ENCODE peak calls at places on chromosomes 6 and 20, in five cellular contexts. I, P, S, Z and V are unnamed samples.

GRCh38 chr20:40687384-40688128 is 1.5 kb downstream of the MAFB start:
- DNase-seq in Z (peak; percentile 67), I (no peak), S (peak; percentile 35), P (no peak), V (peak; percentile 16)

GRCh38 chr6:1311400-1312192 is at the start of gene FOXQ1:
- DNase-seq in S (peak; percentile 18), P (peak; percentile 85), Z (peak; percentile 28), I (no peak), V (no peak)

GRCh38 chr6:109260126-109260525 is 122.1 kb downstream of the CD164 start:
- DNase-seq in I (no peak), Z (no peak), S (peak; percentile 63), P (peak; percentile 41), V (peak; percentile 37)

GRCh38 chr20:62352402-62353288 is 14.5 kb downstream of the LAMA5 start:
- DNase-seq in I (no peak), P (peak; percentile 63), Z (peak; percentile 92), S (peak; percentile 59), V (peak; percentile 11)

GRCh38 chr6:147060636-147061035 is 143.6 kb upstream of the STXBP5 start:
- DNase-seq in P (no peak), S (no peak), Z (no peak), I (no peak), V (no peak)

GRCh38 chr6:105587349-105588115 is 184.7 kb upstream of the PREP start:
- DNase-seq in Z (no peak), P (peak; percentile 84), I (peak; percentile 53), S (peak; percentile 94), V (peak; percentile 50)

GRCh38 chr6:75272145-75272840 is 12.3 kb downstream of the TMEM30A start:
- DNase-seq in S (peak; percentile 82), Z (no peak), P (no peak), I (no peak), V (peak; percentile 83)

GRCh38 chr6:100446922-100447899 is 17.5 kb downstream of the SIM1 start:
- DNase-seq in I (no peak), P (no peak), S (no peak), Z (no peak), V (no peak)

GRCh38 chr6:64520050-64520449 is 884.4 kb downstream of the PHF3 start:
- DNase-seq in S (peak; percentile 95), I (peak; percentile 76), Z (no peak), P (peak; percentile 93), V (peak; percentile 97)

GRCh38 chr6:126107475-126108121 is 121.3 kb downstream of the TRMT11 start:
- DNase-seq in P (no peak), S (peak; percentile 48), I (no peak), Z (no peak), V (peak; percentile 25)

GRCh38 chr20:12098411-12098810 is 180.7 kb downstream of the BTBD3 start:
- DNase-seq in P (no peak), Z (no peak), I (no peak), S (no peak), V (no peak)

GRCh38 chr6:89310929-89311328 is 4.2 kb downstream of the GABRR2 start:
- DNase-seq in Z (no peak), S (peak; percentile 49), P (peak; percentile 59), I (no peak), V (peak; percentile 28)

GRCh38 chr6:89313006-89313405 is 2.1 kb downstream of the GABRR2 start:
- DNase-seq in P (peak; percentile 72), Z (peak; percentile 47), S (peak; percentile 94), I (peak; percentile 64), V (peak; percentile 91)

GRCh38 chr6:89314692-89315091 is 407 bp downstream of the GABRR2 start:
- DNase-seq in I (no peak), S (no peak), Z (no peak), P (no peak), V (no peak)

GRCh38 chr6:89311530-89311852 is 3.6 kb downstream of the GABRR2 start:
- DNase-seq in P (no peak), S (no peak), Z (no peak), I (no peak), V (no peak)

GRCh38 chr6:89311853-89312531 is 3.1 kb downstream of the GABRR2 start:
- DNase-seq in P (peak; percentile 48), Z (no peak), S (peak; percentile 77), I (peak; percentile 33), V (peak; percentile 64)
- H3K4me3 ChIP-seq in P (no peak overlapping the region), Z (no peak overlapping the region), S (no peak overlapping the region), I (no peak overlapping the region), V (no peak overlapping the region)

GRCh38 chr6:12961761-12962160 is 245.2 kb downstream of the PHACTR1 start:
- DNase-seq in I (no peak), Z (no peak), S (no peak), P (no peak), V (no peak)

GRCh38 chr6:12955996-12956395 is 239.4 kb downstream of the PHACTR1 start:
- DNase-seq in S (no peak), Z (no peak), I (no peak), P (no peak), V (no peak)

GRCh38 chr6:12958052-12958706 is 241.6 kb downstream of the PHACTR1 start:
- DNase-seq in P (no peak), Z (no peak), I (peak; percentile 5), S (peak; percentile 24), V (no peak)

GRCh38 chr6:12956991-12957320 is 240.4 kb downstream of the PHACTR1 start:
- DNase-seq in Z (no peak), I (no peak), P (no peak), S (no peak), V (no peak)

DNA sequence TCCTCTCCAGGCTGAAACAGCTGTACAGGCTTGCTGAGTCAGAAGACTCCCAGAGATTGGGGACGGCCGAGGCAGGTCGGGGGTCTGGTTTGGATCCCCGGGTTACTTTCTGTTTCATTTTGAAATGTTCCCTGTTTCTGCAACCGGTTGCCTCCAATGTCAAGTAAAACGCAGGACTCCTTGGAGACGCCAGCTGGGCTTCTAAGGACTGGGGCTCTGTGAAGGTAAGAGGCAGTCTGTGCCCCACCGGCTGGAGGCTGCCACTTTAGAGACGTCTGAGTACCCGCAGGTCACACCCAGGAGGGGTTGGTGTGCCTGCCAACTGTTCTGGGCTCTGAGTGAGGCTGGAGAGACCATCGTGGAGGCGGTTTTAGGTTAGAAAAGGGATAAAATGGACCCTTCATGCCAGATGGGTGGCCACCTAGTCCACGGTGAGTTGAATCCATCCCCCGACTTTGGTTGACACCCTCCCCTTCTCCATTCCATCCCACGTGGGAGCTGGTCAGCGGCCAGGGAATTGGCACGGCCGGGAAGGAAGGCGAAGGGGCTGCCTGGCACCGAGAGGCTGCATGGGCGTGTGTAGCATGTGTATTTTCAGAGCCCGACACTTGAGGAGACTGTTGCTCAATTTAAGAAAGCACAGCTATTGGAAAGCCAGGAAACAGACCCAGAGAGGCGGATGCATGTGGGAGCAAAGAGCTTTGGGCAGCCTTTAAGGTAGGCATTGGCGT is 240.9 kb downstream of the PHACTR1 start:
- DNase-seq in Z (peak; percentile 59), I (peak; percentile 46), P (no peak), S (peak; percentile 74), V (peak; percentile 69)
- TF ChIP-seq CTCF in Z (no peak), I (no peak), P (no peak), S (no peak), V (no peak)

DNA sequence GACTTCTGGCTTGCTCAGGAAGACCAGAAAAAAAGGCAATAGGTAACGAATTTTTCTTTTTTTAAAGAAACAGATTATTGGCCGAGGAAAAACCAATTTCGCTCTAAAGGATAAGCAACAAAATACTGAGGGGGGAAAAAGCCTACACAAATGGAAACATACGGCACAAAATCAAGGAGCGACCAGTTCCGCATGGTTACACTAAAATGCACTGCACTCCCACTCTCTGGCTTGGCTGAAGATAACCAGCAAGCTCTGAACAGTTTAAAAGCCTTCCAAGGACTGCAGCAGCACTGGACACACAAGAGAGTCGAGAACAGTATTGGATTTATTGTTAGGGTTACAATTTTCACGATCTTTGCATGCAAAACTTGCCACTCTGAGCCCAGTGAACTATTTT is 881 bp upstream of the MAP7 start:
- DNase-seq in S (no peak), P (no peak), I (no peak), Z (peak; percentile 41), V (no peak)
- H3K4me3 ChIP-seq in S (no peak overlapping the region), P (peak overlapping the region; percentile 82), I (no peak overlapping the region), Z (peak overlapping the region; percentile 70), V (no peak overlapping the region)

GRCh38 chr6:130046711-130047439 is 28.5 kb downstream of the L3MBTL3 start:
- DNase-seq in I (peak; percentile 7), P (no peak), S (peak; percentile 62), Z (no peak), V (no peak)

GRCh38 chr6:130041594-130041993 is 23.2 kb downstream of the L3MBTL3 start:
- DNase-seq in I (no peak), Z (no peak), S (no peak), P (no peak), V (no peak)

GRCh38 chr6:130043344-130043743 is 25.0 kb downstream of the L3MBTL3 start:
- DNase-seq in I (no peak), Z (no peak), S (no peak), P (no peak), V (no peak)

GRCh38 chr6:130050230-130050629 is 31.8 kb downstream of the L3MBTL3 start:
- DNase-seq in P (no peak), Z (no peak), I (no peak), S (peak; percentile 41), V (peak; percentile 16)

GRCh38 chr6:130047440-130047995 is 29.1 kb downstream of the L3MBTL3 start:
- DNase-seq in Z (no peak), S (no peak), I (no peak), P (no peak), V (no peak)
- TF ChIP-seq CTCF in Z (peak; percentile 43), S (no peak), I (no peak), P (peak; percentile 29), V (no peak)

DNA sequence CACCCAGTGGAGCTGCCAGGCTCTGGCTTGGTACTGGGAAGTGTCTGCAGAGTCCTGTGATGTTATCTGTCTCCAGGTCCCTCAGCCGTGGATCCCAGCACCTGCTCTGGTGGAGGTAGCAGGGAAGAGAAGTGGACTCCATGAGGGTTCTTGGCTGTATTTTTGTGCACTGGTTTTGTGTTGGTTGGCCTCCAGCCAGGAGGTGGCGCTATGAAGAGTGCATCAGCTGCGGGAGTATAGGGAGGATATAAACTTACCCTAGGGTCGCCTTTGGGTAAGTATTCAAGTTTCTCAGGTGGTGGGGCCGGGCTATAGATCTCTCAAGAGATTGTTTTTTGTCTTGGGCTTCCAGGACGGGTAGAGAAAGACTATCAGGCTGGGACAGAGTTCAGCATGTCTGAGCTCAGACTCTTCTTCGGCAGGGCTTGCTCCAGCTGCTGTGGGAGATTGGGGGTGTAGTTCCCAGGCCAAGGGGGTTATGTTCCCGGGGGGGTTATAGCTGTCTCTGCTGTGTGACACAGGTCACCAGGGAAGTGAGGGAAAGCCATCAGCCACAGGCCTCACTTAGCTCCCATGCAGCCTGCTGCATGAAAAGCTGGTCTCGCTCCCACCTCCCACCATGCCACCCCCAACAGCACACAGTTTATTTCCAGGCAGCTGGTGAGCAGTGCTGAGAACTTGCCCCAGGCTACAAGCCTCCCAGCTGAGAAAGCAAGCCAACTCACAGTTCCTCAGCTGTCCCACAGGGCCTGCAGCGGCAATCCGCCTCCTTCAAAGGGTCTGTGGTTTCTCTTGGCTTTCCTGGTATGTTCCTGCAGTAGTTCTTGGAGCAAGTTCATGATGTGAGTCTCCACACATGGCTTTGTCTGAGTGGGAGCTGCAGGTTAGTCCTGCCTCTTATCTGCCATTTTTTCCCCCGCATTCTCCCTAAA is 115.7 kb downstream of the AIG1 start:
- DNase-seq in I (peak; percentile 97), Z (no peak), P (peak; percentile 3), S (peak; percentile 99), V (peak; percentile 90)
- H3K4me3 ChIP-seq in I (no peak overlapping the region), Z (no peak overlapping the region), P (no peak overlapping the region), S (no peak overlapping the region), V (no peak overlapping the region)

GRCh38 chr6:132209351-132209750 is 191.9 kb downstream of the MOXD1 start:
- DNase-seq in Z (no peak), P (peak; percentile 78), I (no peak), S (no peak), V (no peak)
- TF ChIP-seq CTCF in Z (no peak), P (peak; percentile 29), I (no peak), S (no peak), V (no peak)